ENCODE peak calls at places on chromosomes 16 and 17, in nine cellular contexts. One of them, this sample, is unnamed.

GRCh38 chr17:42135664-42136653 is 13.4 kb downstream of the HSPB9 start:
- DNase-seq in Panc1: peak
- DNase-seq in MM.1S: no peak
- DNase-seq in PC-3: no peak
- DNase-seq in adrenal gland: peak
- DNase-seq in GM13976: no peak
- DNase-seq in neural progenitor cell: no peak
- DNase-seq in CD8-positive, alpha-beta T cell: no peak
- DNase-seq in H9: peak
- DNase-seq in this sample: peak

GRCh38 chr16:79217375-79218011 is 383.0 kb downstream of the MAF start:
- DNase-seq in GM13976: no peak
- DNase-seq in PC-3: no peak
- DNase-seq in MM.1S: peak
- DNase-seq in CD8-positive, alpha-beta T cell: no peak
- DNase-seq in Panc1: no peak
- DNase-seq in adrenal gland: no peak
- DNase-seq in neural progenitor cell: no peak
- DNase-seq in H9: no peak
- DNase-seq in this sample: no peak

GRCh38 chr16:15765880-15766279 is 90.9 kb downstream of the MYH11 start:
- DNase-seq in adrenal gland: peak
- DNase-seq in H9: peak
- DNase-seq in MM.1S: peak
- DNase-seq in PC-3: peak
- DNase-seq in GM13976: peak
- DNase-seq in CD8-positive, alpha-beta T cell: peak
- DNase-seq in neural progenitor cell: peak
- DNase-seq in Panc1: peak
- DNase-seq in this sample: peak

GRCh38 chr17:19386276-19386863 is 620 bp downstream of the MFAP4 start:
- DNase-seq in H9: no peak
- DNase-seq in PC-3: peak
- DNase-seq in Panc1: no peak
- DNase-seq in MM.1S: no peak
- DNase-seq in CD8-positive, alpha-beta T cell: no peak
- DNase-seq in GM13976: no peak
- DNase-seq in adrenal gland: peak
- DNase-seq in neural progenitor cell: peak
- DNase-seq in this sample: no peak

GRCh38 chr16:10619271-10619849 is 39.0 kb upstream of the EMP2 start:
- DNase-seq in H9: peak
- DNase-seq in adrenal gland: no peak
- DNase-seq in PC-3: no peak
- DNase-seq in GM13976: peak
- DNase-seq in MM.1S: no peak
- DNase-seq in CD8-positive, alpha-beta T cell: no peak
- DNase-seq in Panc1: no peak
- DNase-seq in neural progenitor cell: peak
- DNase-seq in this sample: peak

GRCh38 chr17:2948721-2949468 is 114.5 kb downstream of the OR1D5 start:
- DNase-seq in PC-3: no peak
- DNase-seq in CD8-positive, alpha-beta T cell: no peak
- DNase-seq in GM13976: no peak
- DNase-seq in MM.1S: no peak
- DNase-seq in neural progenitor cell: no peak
- DNase-seq in adrenal gland: no peak
- DNase-seq in H9: peak
- DNase-seq in Panc1: no peak
- DNase-seq in this sample: no peak

GRCh38 chr17:32835291-32835761 is 41.6 kb downstream of the MYO1D start:
- DNase-seq in MM.1S: peak
- DNase-seq in adrenal gland: no peak
- DNase-seq in neural progenitor cell: no peak
- DNase-seq in GM13976: peak
- DNase-seq in Panc1: no peak
- DNase-seq in PC-3: no peak
- DNase-seq in CD8-positive, alpha-beta T cell: no peak
- DNase-seq in H9: no peak
- DNase-seq in this sample: no peak

GRCh38 chr17:66469088-66469442 is 166.7 kb downstream of the PRKCA start:
- DNase-seq in H9: no peak
- DNase-seq in Panc1: no peak
- DNase-seq in GM13976: no peak
- DNase-seq in CD8-positive, alpha-beta T cell: no peak
- DNase-seq in PC-3: no peak
- DNase-seq in neural progenitor cell: peak
- DNase-seq in MM.1S: no peak
- DNase-seq in adrenal gland: no peak
- DNase-seq in this sample: no peak

GRCh38 chr16:67166883-67167168 is 2.3 kb downstream of the HSF4 start:
- DNase-seq in CD8-positive, alpha-beta T cell: no peak
- DNase-seq in H9: no peak
- DNase-seq in Panc1: no peak
- DNase-seq in GM13976: no peak
- DNase-seq in neural progenitor cell: no peak
- DNase-seq in PC-3: no peak
- DNase-seq in MM.1S: no peak
- DNase-seq in adrenal gland: no peak
- DNase-seq in this sample: no peak

GRCh38 chr17:74452027-74452840 is 14.2 kb upstream of the CD300A start:
- DNase-seq in adrenal gland: peak
- DNase-seq in GM13976: no peak
- DNase-seq in PC-3: no peak
- DNase-seq in neural progenitor cell: no peak
- DNase-seq in MM.1S: no peak
- DNase-seq in H9: peak
- DNase-seq in CD8-positive, alpha-beta T cell: no peak
- DNase-seq in Panc1: no peak
- DNase-seq in this sample: no peak

GRCh38 chr17:74455025-74455585 is 11.3 kb upstream of the CD300A start:
- DNase-seq in CD8-positive, alpha-beta T cell: no peak
- DNase-seq in Panc1: no peak
- DNase-seq in H9: peak
- DNase-seq in adrenal gland: no peak
- DNase-seq in neural progenitor cell: peak
- DNase-seq in GM13976: no peak
- DNase-seq in MM.1S: no peak
- DNase-seq in PC-3: no peak
- DNase-seq in this sample: no peak

GRCh38 chr17:74452841-74453661 is 13.4 kb upstream of the CD300A start:
- DNase-seq in H9: peak
- DNase-seq in MM.1S: no peak
- DNase-seq in CD8-positive, alpha-beta T cell: no peak
- DNase-seq in Panc1: no peak
- DNase-seq in GM13976: no peak
- DNase-seq in adrenal gland: no peak
- DNase-seq in PC-3: no peak
- DNase-seq in neural progenitor cell: peak
- DNase-seq in this sample: no peak

GRCh38 chr17:74453665-74454196 is 12.7 kb upstream of the CD300A start:
- DNase-seq in H9: peak
- DNase-seq in neural progenitor cell: peak
- DNase-seq in MM.1S: peak
- DNase-seq in adrenal gland: no peak
- DNase-seq in CD8-positive, alpha-beta T cell: no peak
- DNase-seq in PC-3: peak
- DNase-seq in GM13976: peak
- DNase-seq in Panc1: no peak
- DNase-seq in this sample: no peak

GRCh38 chr17:74454197-74455024 is 12.0 kb upstream of the CD300A start:
- DNase-seq in H9: peak
- DNase-seq in adrenal gland: peak
- DNase-seq in CD8-positive, alpha-beta T cell: peak
- DNase-seq in Panc1: no peak
- DNase-seq in neural progenitor cell: peak
- DNase-seq in GM13976: peak
- DNase-seq in MM.1S: no peak
- DNase-seq in PC-3: no peak
- DNase-seq in this sample: peak
- TF ChIP-seq CTCF in H9: no peak
- TF ChIP-seq CTCF in adrenal gland: peak
- TF ChIP-seq CTCF in CD8-positive, alpha-beta T cell: no peak
- TF ChIP-seq CTCF in Panc1: no peak
- TF ChIP-seq CTCF in neural progenitor cell: no peak
- TF ChIP-seq CTCF in GM13976: no peak
- TF ChIP-seq CTCF in MM.1S: no peak
- TF ChIP-seq CTCF in PC-3: no peak
- TF ChIP-seq CTCF in this sample: no peak

DNA sequence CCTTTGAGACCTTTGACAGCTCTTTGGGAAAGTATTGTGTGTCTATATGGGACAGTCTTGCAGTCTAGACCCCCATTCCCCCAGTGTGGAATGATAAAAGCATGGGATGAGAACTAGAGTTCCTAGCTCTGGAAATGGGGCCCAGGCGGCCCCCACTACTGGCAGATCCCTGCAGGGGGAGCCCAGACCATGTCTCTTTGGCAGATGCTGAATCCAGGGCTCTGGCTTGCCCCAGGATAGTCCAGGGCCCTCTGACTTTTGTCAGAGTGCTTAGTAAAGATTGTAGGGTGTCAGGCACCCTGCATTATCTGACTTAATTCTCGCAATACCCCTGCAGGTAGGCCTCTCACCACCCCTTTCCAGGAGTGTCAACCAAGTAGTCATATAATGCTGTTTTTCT is 8.3 kb downstream of the ALKBH5 start:
- DNase-seq in neural progenitor cell: no peak
- DNase-seq in CD8-positive, alpha-beta T cell: no peak
- DNase-seq in GM13976: no peak
- DNase-seq in PC-3: no peak
- DNase-seq in H9: peak
- DNase-seq in MM.1S: no peak
- DNase-seq in adrenal gland: no peak
- DNase-seq in Panc1: no peak
- DNase-seq in this sample: peak
- TF ChIP-seq CTCF in neural progenitor cell: peak
- TF ChIP-seq CTCF in CD8-positive, alpha-beta T cell: peak
- TF ChIP-seq CTCF in GM13976: peak
- TF ChIP-seq CTCF in PC-3: peak
- TF ChIP-seq CTCF in H9: peak
- TF ChIP-seq CTCF in MM.1S: peak
- TF ChIP-seq CTCF in adrenal gland: no peak
- TF ChIP-seq CTCF in Panc1: peak
- TF ChIP-seq CTCF in this sample: no peak

DNA sequence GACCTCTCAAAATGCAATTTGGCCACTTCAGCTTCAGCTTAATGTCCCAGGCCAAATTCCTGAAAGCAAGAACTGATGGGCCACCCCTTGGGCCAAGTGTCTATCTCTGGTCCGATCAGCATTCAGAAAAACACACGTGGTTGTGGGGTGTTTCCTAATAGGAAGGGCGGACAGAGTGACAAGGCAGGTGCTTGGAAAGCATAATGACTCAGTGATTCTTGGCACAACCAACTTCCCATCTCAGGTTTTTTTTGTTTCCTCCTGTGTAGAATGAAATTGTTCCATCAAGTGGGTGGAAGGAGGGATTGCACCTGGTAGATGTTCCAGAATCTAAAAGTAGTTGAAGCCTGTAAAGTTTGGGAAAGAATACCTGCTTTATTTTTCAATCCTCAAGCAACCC is 155.6 kb downstream of the HS3ST2 start:
- DNase-seq in neural progenitor cell: no peak
- DNase-seq in CD8-positive, alpha-beta T cell: no peak
- DNase-seq in adrenal gland: no peak
- DNase-seq in H9: no peak
- DNase-seq in MM.1S: no peak
- DNase-seq in PC-3: peak
- DNase-seq in GM13976: no peak
- DNase-seq in Panc1: no peak
- DNase-seq in this sample: peak
- TF ChIP-seq CTCF in neural progenitor cell: no peak
- TF ChIP-seq CTCF in CD8-positive, alpha-beta T cell: no peak
- TF ChIP-seq CTCF in adrenal gland: no peak
- TF ChIP-seq CTCF in H9: no peak
- TF ChIP-seq CTCF in MM.1S: no peak
- TF ChIP-seq CTCF in PC-3: no peak
- TF ChIP-seq CTCF in GM13976: no peak
- TF ChIP-seq CTCF in Panc1: no peak
- TF ChIP-seq CTCF in this sample: no peak

GRCh38 chr16:88672776-88673175 is 9.9 kb upstream of the MVD start:
- DNase-seq in GM13976: no peak
- DNase-seq in CD8-positive, alpha-beta T cell: no peak
- DNase-seq in neural progenitor cell: peak
- DNase-seq in MM.1S: no peak
- DNase-seq in PC-3: no peak
- DNase-seq in H9: peak
- DNase-seq in adrenal gland: no peak
- DNase-seq in Panc1: no peak
- DNase-seq in this sample: no peak
- TF ChIP-seq CTCF in GM13976: peak
- TF ChIP-seq CTCF in CD8-positive, alpha-beta T cell: no peak
- TF ChIP-seq CTCF in neural progenitor cell: peak
- TF ChIP-seq CTCF in MM.1S: no peak
- TF ChIP-seq CTCF in PC-3: peak
- TF ChIP-seq CTCF in H9: peak
- TF ChIP-seq CTCF in adrenal gland: no peak
- TF ChIP-seq CTCF in Panc1: no peak
- TF ChIP-seq CTCF in this sample: no peak